ENCODE peak calls at places on chromosomes 7 and 10, in seven cellular contexts. G is HT-29; S is iris pigment epithelial cell; B is stimulated activated CD4-positive, alpha-beta T cell treated with anti-CD3 and anti-CD28 coated beads, TNF-alpha, amount 100 ng/mL, for 4 hours; V is ecto neural progenitor cell; W is activated T-helper 1 cell treated with anti-CD3 and anti-CD28 coated beads, Interleukin-2, amount 50 U/mL, for 16 hours; C is ELF-1. T is an unnamed sample.

GRCh38 chr10:11363497-11363896 is 248.0 kb downstream of the USP6NL start:
- DNase-seq in G (no peak), S (no peak), B (no peak), V (no peak), W (no peak), C (no peak), T (no peak)

GRCh38 chr10:22834471-22834870 is 93.4 kb upstream of the ARMC3 start:
- DNase-seq in G (no peak), S (no peak), B (no peak), V (no peak), W (no peak), C (no peak), T (no peak)

GRCh38 chr7:116209561-116210070 is 723 bp upstream of the TES start:
- DNase-seq in G (no peak), S (peak), B (no peak), V (no peak), W (no peak), C (no peak), T (no peak)

GRCh38 chr10:122749886-122750285 is 50.2 kb upstream of the C10orf120 start:
- DNase-seq in G (no peak), S (no peak), B (no peak), V (no peak), W (no peak), C (no peak), T (no peak)

GRCh38 chr7:30977896-30978564 is 14.3 kb downstream of the GHRHR start:
- DNase-seq in G (peak), S (peak), B (no peak), V (peak), W (no peak), C (peak), T (peak)

GRCh38 chr7:33050425-33051318 is 11.9 kb downstream of the NT5C3A start:
- DNase-seq in G (peak), S (peak), B (no peak), V (no peak), W (no peak), C (no peak), T (peak)

GRCh38 chr10:99526861-99527504 is 5.8 kb upstream of the NKX2-3 start:
- DNase-seq in G (no peak), S (no peak), B (no peak), V (no peak), W (no peak), C (no peak), T (no peak)

GRCh38 chr7:66321283-66321682 is 116.1 kb downstream of the TPST1 start:
- DNase-seq in G (peak), S (no peak), B (no peak), V (no peak), W (no peak), C (peak), T (no peak)

GRCh38 chr10:99681553-99681952 is 22.2 kb downstream of the ENTPD7 start:
- DNase-seq in G (no peak), S (peak), B (no peak), V (no peak), W (no peak), C (no peak), T (peak)

GRCh38 chr10:93294004-93294403 is 188.1 kb downstream of the MYOF start:
- DNase-seq in G (no peak), S (no peak), B (no peak), V (no peak), W (no peak), C (no peak), T (peak)